ENCODE peak calls at places on chromosomes 3 and 15, in eight cellular contexts. T is fibroblast of lung, U is psoas muscle, R is fibroblast of mammary gland, N is H9, Z is body of pancreas, K is MM.1S, V is ovary. J is an unnamed sample.
A peak's percentile ranks its signal among the peaks of the same experiment; 100 is the strongest.

GRCh38 chr3:38834110-38834509 is 18.1 kb upstream of the SCN10A start:
- DNase-seq in T (peak; percentile 86), U (peak; percentile 78), R (peak; percentile 80), N (peak; percentile 83), Z (peak; percentile 9), K (peak; percentile 41), V (peak; percentile 39), J (peak; percentile 92)

GRCh38 chr3:25094932-25095690 is 333.0 kb upstream of the RARB start:
- DNase-seq in T (no peak), U (no peak), R (peak; percentile 10), N (no peak), Z (no peak), K (no peak), V (no peak), J (no peak)

GRCh38 chr15:52112203-52112750 is 298 bp downstream of the BCL2L10 start:
- DNase-seq in T (no peak), U (no peak), R (no peak), N (peak; percentile 59), Z (no peak), K (peak; percentile 14), V (peak; percentile 51), J (no peak)

GRCh38 chr15:92922405-92923002 is 22.4 kb downstream of the CHD2 start:
- DNase-seq in T (no peak), U (no peak), R (no peak), N (no peak), Z (no peak), K (no peak), V (no peak), J (no peak)

GRCh38 chr3:15345608-15346137 is 13.3 kb upstream of the SH3BP5 start:
- DNase-seq in T (no peak), U (no peak), R (no peak), N (no peak), Z (no peak), K (no peak), V (no peak), J (no peak)

GRCh38 chr3:66386925-66387650 is 113.7 kb downstream of the LRIG1 start:
- DNase-seq in T (no peak), U (no peak), R (no peak), N (no peak), Z (no peak), K (no peak), V (no peak), J (no peak)

GRCh38 chr3:12452361-12453330 is 31.6 kb upstream of the TSEN2 start:
- DNase-seq in T (no peak), U (no peak), R (no peak), N (no peak), Z (no peak), K (no peak), V (no peak), J (no peak)

GRCh38 chr15:66252411-66253295 is 897 bp downstream of the MEGF11 start:
- DNase-seq in T (peak; percentile 46), U (peak; percentile 72), R (peak; percentile 33), N (peak; percentile 58), Z (peak; percentile 57), K (peak; percentile 27), V (peak; percentile 75), J (peak; percentile 37)

GRCh38 chr3:45870099-45870498 is 16.2 kb upstream of the CCR9 start:
- DNase-seq in T (no peak), U (no peak), R (no peak), N (no peak), Z (no peak), K (peak; percentile 95), V (no peak), J (no peak)

GRCh38 chr3:69751118-69751517 is 11.9 kb downstream of the MITF start:
- DNase-seq in T (no peak), U (no peak), R (no peak), N (no peak), Z (peak; percentile 21), K (no peak), V (no peak), J (no peak)

GRCh38 chr15:69973102-69973714 is 124.5 kb downstream of the TLE3 start:
- DNase-seq in T (peak; percentile 52), U (no peak), R (peak; percentile 57), N (no peak), Z (peak; percentile 30), K (peak; percentile 61), V (no peak), J (peak; percentile 36)

GRCh38 chr3:195274259-195274966 is 3.5 kb upstream of the XXYLT1 start:
- DNase-seq in T (no peak), U (no peak), R (no peak), N (no peak), Z (no peak), K (no peak), V (no peak), J (no peak)

GRCh38 chr3:136818191-136818850 is 605 bp upstream of the SLC35G2 start:
- DNase-seq in T (peak; percentile 89), U (no peak), R (peak; percentile 96), N (peak; percentile 88), Z (peak; percentile 63), K (no peak), V (peak; percentile 39), J (peak; percentile 85)

GRCh38 chr3:126961191-126961790 is 21.6 kb upstream of the PLXNA1 start:
- DNase-seq in T (peak; percentile 40), U (peak; percentile 92), R (peak; percentile 97), N (no peak), Z (peak; percentile 80), K (no peak), V (peak; percentile 84), J (peak; percentile 60)

GRCh38 chr3:149476135-149476684 is 1.7 kb downstream of the TM4SF4 start:
- DNase-seq in T (no peak), U (no peak), R (no peak), N (no peak), Z (no peak), K (no peak), V (no peak), J (no peak)

DNA sequence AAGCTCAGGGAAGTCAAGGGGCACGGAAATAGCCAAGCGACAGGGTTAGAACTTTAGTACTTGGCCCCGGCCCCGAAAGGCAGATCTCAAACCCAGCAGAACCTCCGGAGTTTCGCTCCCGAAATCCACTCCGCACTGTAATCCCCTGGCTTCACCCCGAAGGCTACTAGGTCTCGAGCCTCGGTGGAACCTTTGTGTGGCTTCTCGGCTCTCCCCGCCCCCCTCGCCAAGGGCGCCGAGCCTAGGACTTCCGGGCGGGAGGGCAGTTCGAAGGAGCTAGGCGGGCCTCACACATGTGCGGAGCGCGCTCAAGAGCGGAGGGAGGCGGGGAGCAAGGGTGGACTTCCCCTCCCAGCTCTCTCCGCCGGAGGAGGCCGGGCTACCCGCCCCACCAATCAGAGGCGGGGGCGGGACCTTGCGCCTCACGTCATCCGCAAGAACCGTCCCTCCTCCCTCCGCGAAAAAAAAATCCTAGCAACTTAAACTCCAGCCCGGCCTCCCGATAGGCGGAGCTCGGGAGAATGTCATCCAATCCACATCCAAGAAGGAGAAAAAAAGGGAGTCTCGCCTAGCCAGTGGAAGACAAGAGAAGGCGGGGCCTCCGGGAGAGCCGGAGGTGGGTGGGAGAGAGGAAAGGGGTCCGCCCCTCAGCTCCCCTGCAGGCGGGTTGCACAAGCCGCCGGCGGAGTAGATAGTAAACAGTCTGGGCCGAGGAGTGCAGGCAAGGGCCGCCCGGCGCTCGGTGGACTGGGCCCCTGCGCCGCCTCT is 2.4 kb upstream of the SIN3A start:
- DNase-seq in T (peak; percentile 100), U (peak; percentile 99), R (peak; percentile 100), N (peak; percentile 99), Z (peak; percentile 99), K (peak; percentile 99), V (peak; percentile 99), J (peak; percentile 100)
- TF ChIP-seq CTCF in T (no peak), U (no peak), R (no peak), N (no peak), Z (peak; percentile 18), K (no peak), V (no peak), J (no peak)

DNA sequence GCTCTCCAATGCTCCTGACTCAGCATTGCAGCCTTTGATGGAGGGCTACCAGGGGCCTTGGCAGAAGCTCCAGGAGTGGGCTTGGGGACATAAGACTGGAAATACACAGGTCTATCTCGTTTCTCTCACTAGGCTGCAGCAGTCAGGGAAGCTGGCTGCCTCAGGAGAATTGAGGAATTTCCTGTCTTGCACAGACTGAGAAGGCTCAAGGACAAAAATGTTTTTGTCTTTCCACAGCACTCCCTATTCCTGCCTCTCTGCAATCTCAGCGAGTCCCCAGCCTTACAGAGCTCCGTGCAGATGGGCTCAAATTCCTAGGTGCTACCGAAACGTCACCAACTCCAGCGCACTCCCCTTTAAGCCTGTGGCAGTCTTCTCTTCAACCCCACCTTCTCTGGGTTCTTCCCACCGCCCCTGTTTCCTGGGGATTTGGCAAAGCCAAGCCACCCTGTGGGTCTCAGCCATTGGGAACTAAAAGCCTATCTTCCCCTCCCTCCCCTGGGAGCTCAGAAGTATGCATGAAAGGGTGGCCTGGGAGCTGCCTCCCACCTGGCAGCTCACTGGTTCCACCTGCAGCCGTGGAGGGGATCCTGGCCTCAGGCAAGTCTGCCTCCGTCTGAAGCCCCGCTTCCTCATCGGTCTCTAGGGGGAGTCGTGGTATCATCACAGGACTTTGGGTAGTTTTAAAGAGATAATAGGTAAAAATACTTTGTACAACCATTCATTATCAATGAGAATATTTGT is 322.6 kb upstream of the FRG2C start:
- DNase-seq in T (no peak), U (no peak), R (peak; percentile 5), N (peak; percentile 76), Z (no peak), K (no peak), V (no peak), J (no peak)
- TF ChIP-seq CTCF in T (no peak), U (no peak), R (no peak), N (peak; percentile 67), Z (no peak), K (no peak), V (no peak), J (no peak)

GRCh38 chr3:194009892-194010533 is 125.9 kb upstream of the HES1 start:
- DNase-seq in T (no peak), U (no peak), R (no peak), N (peak; percentile 53), Z (peak; percentile 29), K (no peak), V (no peak), J (no peak)
- TF ChIP-seq CTCF in T (no peak), U (peak; percentile 24), R (no peak), N (peak; percentile 26), Z (peak; percentile 32), K (no peak), V (no peak), J (no peak)

GRCh38 chr15:62886431-62887071 is 156.0 kb upstream of the TPM1 start:
- DNase-seq in T (peak; percentile 73), U (no peak), R (peak; percentile 62), N (peak; percentile 58), Z (peak; percentile 28), K (no peak), V (peak; percentile 55), J (peak; percentile 85)
- TF ChIP-seq CTCF in T (no peak), U (no peak), R (no peak), N (no peak), Z (no peak), K (no peak), V (no peak), J (no peak)

GRCh38 chr3:111691293-111691909 is 96.3 kb upstream of the ZBED2 start:
- DNase-seq in T (peak; percentile 61), U (no peak), R (peak; percentile 66), N (no peak), Z (no peak), K (peak; percentile 46), V (no peak), J (peak; percentile 60)
- TF ChIP-seq CTCF in T (peak; percentile 60), U (peak; percentile 25), R (peak; percentile 52), N (peak; percentile 64), Z (peak; percentile 37), K (peak; percentile 51), V (no peak), J (peak; percentile 53)